ENCODE peak calls at places on chromosomes 2 and 18, in four cellular contexts. K is HCEC 1CT, D is stomach, E is GM23248. B is an unnamed sample.

GRCh38 chr2:149259136-149259535 is 71.3 kb upstream of the LYPD6 start:
- DNase-seq in K (no peak), E (no peak), D (no peak), B (no peak)

GRCh38 chr2:121686218-121686617 is 37.0 kb upstream of the CLASP1 start:
- DNase-seq in E (no peak), D (no peak), K (no peak), B (no peak)

GRCh38 chr2:164913640-164914346 is 41.5 kb downstream of the SLC38A11 start:
- DNase-seq in K (peak), E (peak), D (peak), B (peak)

GRCh38 chr2:26330114-26330581 is 15.8 kb upstream of the SELENOI start:
- DNase-seq in E (peak), D (peak), K (peak), B (peak)

GRCh38 chr2:143169105-143169504 is 39.9 kb downstream of the ARHGAP15 start:
- DNase-seq in E (no peak), D (no peak), K (no peak), B (no peak)

GRCh38 chr2:20355131-20355530 is 4.5 kb upstream of the PUM2 start:
- DNase-seq in K (peak), D (no peak), E (peak), B (peak)

GRCh38 chr18:22173928-22174301 is 4.5 kb downstream of the GATA6 start:
- DNase-seq in K (no peak), D (no peak), E (no peak), B (no peak)

GRCh38 chr2:222998459-222998858 is 53.5 kb upstream of the KCNE4 start:
- DNase-seq in D (no peak), K (no peak), E (no peak), B (no peak)

GRCh38 chr2:86592547-86593230 is 29.4 kb upstream of the CHMP3 start:
- DNase-seq in K (no peak), D (no peak), E (peak), B (peak)

GRCh38 chr2:47767880-47768609 is 14.9 kb upstream of the MSH6 start:
- DNase-seq in D (peak), E (peak), K (peak), B (peak)

GRCh38 chr2:6325616-6326015 is 540.1 kb downstream of the CMPK2 start:
- DNase-seq in K (no peak), E (no peak), D (no peak), B (no peak)

GRCh38 chr2:207474871-207475485 is 54.8 kb upstream of the CREB1 start:
- DNase-seq in D (no peak), K (peak), E (peak), B (peak)

GRCh38 chr2:139142252-139142651 is 362.1 kb upstream of the NXPH2 start:
- DNase-seq in E (peak), K (no peak), D (no peak), B (peak)

GRCh38 chr2:227033471-227034148 is 130.4 kb downstream of the COL4A4 start:
- DNase-seq in K (peak), D (peak), E (peak), B (peak)

GRCh38 chr2:54284801-54285200 is 28.8 kb upstream of the TSPYL6 start:
- DNase-seq in D (no peak), K (no peak), E (no peak), B (no peak)

GRCh38 chr2:46555011-46555410 is 75.6 kb downstream of the TMEM247 start:
- DNase-seq in E (no peak), D (no peak), K (no peak), B (no peak)

GRCh38 chr18:34222025-34222395 is 2.7 kb downstream of the NOL4 start:
- DNase-seq in D (no peak), K (no peak), E (peak), B (no peak)

GRCh38 chr2:65316072-65316471 is 88.4 kb downstream of the ACTR2 start:
- DNase-seq in K (no peak), D (peak), E (peak), B (peak)

GRCh38 chr2:20836521-20836920 is 13.6 kb upstream of the LDAH start:
- DNase-seq in K (no peak), E (no peak), D (no peak), B (no peak)

GRCh38 chr18:59921384-59921891 is 21.6 kb downstream of the PMAIP1 start:
- DNase-seq in E (no peak), K (no peak), D (no peak), B (no peak)

B was measured in IMR-90.